ENCODE peak calls at places on chromosomes 1 and 21, in seven cellular contexts. F is transverse colon; D is colonic mucosa; X is lung; B is stomach; P is CD4-positive, alpha-beta T cell; T is mesenchymal stem cell. W is an unnamed sample. For H3K27me3, the result is how much of the 10 kb centered on the place peaks cover.

GRCh38 chr1:208387908-208388756 is 143.9 kb upstream of the PLXNA2 start:
- DNase-seq in B (no peak), D (no peak), P (no peak), F (no peak), T (no peak), X (no peak), W (no peak)

GRCh38 chr21:38852708-38853107 is 47.0 kb downstream of the ETS2 start:
- DNase-seq in P (no peak), X (no peak), F (no peak), D (no peak), B (no peak), T (no peak), W (no peak)

GRCh38 chr1:108962681-108963051 is 618 bp downstream of the CLCC1 start:
- DNase-seq in B (peak), D (peak), P (peak), T (no peak), X (peak), F (peak), W (peak)

GRCh38 chr1:17067465-17068245 is 13.8 kb upstream of the SDHB start:
- DNase-seq in P (no peak), F (no peak), X (no peak), B (no peak), D (no peak), T (no peak), W (no peak)

GRCh38 chr1:152188673-152189591 is 29.9 kb upstream of the RPTN start:
- DNase-seq in T (no peak), X (no peak), D (peak), B (peak), F (peak), P (peak), W (peak)

GRCh38 chr1:201530741-201531521 is 8.0 kb upstream of the NAV1 start:
- DNase-seq in D (peak), F (peak), P (no peak), T (peak), B (peak), X (peak), W (peak)

GRCh38 chr1:5273280-5274003 is 619.0 kb downstream of the AJAP1 start:
- DNase-seq in X (no peak), B (no peak), F (no peak), T (no peak), P (no peak), D (no peak), W (no peak)

GRCh38 chr21:41751621-41752020 is 15.2 kb downstream of the RIPK4 start:
- DNase-seq in B (peak), T (no peak), X (peak), P (no peak), F (no peak), D (no peak), W (no peak)

GRCh38 chr1:27306892-27307850 is 14.8 kb upstream of the TMEM222 start:
- DNase-seq in P (no peak), X (no peak), B (no peak), D (no peak), T (no peak), F (no peak), W (no peak)

GRCh38 chr1:185561629-185562028 is 172.6 kb upstream of the HMCN1 start:
- DNase-seq in B (no peak), X (no peak), T (peak), P (no peak), D (no peak), F (no peak), W (no peak)

GRCh38 chr1:158177705-158178450 is 2.8 kb upstream of the CD1D start:
- DNase-seq in P (no peak), X (peak), B (peak), D (peak), T (peak), F (peak), W (no peak)

GRCh38 chr1:168758503-168758902 is 29.5 kb upstream of the DPT start:
- DNase-seq in T (no peak), X (no peak), B (no peak), F (no peak), D (no peak), P (no peak), W (no peak)

GRCh38 chr1:83102630-83103071 is 896.3 kb downstream of the TTLL7 start:
- DNase-seq in D (no peak), X (no peak), B (no peak), F (no peak), T (peak), P (no peak), W (peak)

GRCh38 chr1:10663668-10664035 is 132.8 kb downstream of the CASZ1 start:
- DNase-seq in T (peak), F (peak), D (no peak), P (no peak), X (no peak), B (peak), W (no peak)

GRCh38 chr1:30383131-30383793 is 340.1 kb downstream of the MATN1 start:
- DNase-seq in X (no peak), P (no peak), D (no peak), B (no peak), F (no peak), T (no peak), W (no peak)

GRCh38 chr1:47231314-47232186 is 475 bp downstream of the TAL1 start:
- DNase-seq in D (no peak), B (no peak), T (peak), P (no peak), F (no peak), X (no peak), W (peak)

GRCh38 chr1:214838351-214838750 is 235.4 kb downstream of the CENPF start:
- DNase-seq in T (peak), X (no peak), P (no peak), D (no peak), F (no peak), B (no peak), W (no peak)

GRCh38 chr1:27968692-27969091 is 8.9 kb downstream of the XKR8 start:
- DNase-seq in F (no peak), T (peak), P (no peak), D (peak), X (no peak), B (no peak), W (no peak)

GRCh38 chr1:5566924-5567323 is 425.3 kb downstream of the NPHP4 start:
- DNase-seq in X (no peak), T (no peak), D (no peak), P (no peak), F (no peak), B (no peak), W (no peak)

GRCh38 chr1:115251340-115251748 is 86.7 kb downstream of the NGF start:
- DNase-seq in P (no peak), F (no peak), T (peak), B (no peak), X (no peak), D (no peak), W (no peak)

GRCh38 chr1:152786077-152786476 is at the start of gene LCE1E:
- DNase-seq in B (no peak), P (no peak), D (no peak), F (no peak), T (no peak), X (no peak), W (no peak)

GRCh38 chr1:35707253-35708178 is 11.2 kb downstream of the C1orf216 start:
- DNase-seq in B (peak), X (no peak), F (peak), P (peak), T (peak), D (peak), W (peak)

GRCh38 chr1:109877320-109877771 is 33.3 kb upstream of the CSF1 start:
- DNase-seq in X (peak), T (peak), F (peak), D (no peak), B (peak), P (no peak), W (no peak)

GRCh38 chr1:27630859-27631491 is 4.0 kb downstream of the FGR start:
- DNase-seq in D (no peak), T (no peak), F (no peak), P (no peak), B (no peak), X (peak), W (no peak)

GRCh38 chr1:209354111-209354839 is 229.2 kb upstream of the CAMK1G start:
- DNase-seq in F (peak), D (peak), B (peak), T (peak), P (peak), X (peak), W (peak)

GRCh38 chr1:43405219-43405875 is 15.6 kb downstream of the SZT2 start:
- DNase-seq in X (no peak), B (no peak), D (peak), P (no peak), T (peak), F (no peak), W (no peak)

GRCh38 chr1:107609808-107610207 is 355.2 kb downstream of the VAV3 start:
- DNase-seq in D (no peak), P (no peak), B (no peak), F (no peak), X (no peak), T (no peak), W (no peak)

GRCh38 chr1:49102752-49103151 is 326.1 kb upstream of the BEND5 start:
- DNase-seq in T (no peak), F (no peak), B (no peak), X (no peak), D (no peak), P (no peak), W (no peak)

GRCh38 chr21:14995695-14996490 is 68.9 kb downstream of the NRIP1 start:
- DNase-seq in T (peak), X (no peak), P (no peak), B (no peak), F (no peak), D (no peak), W (no peak)

GRCh38 chr1:40318476-40318875 is 1.4 kb upstream of the COL9A2 start:
- DNase-seq in P (no peak), D (no peak), B (no peak), X (no peak), F (no peak), T (no peak), W (no peak)

GRCh38 chr1:30452170-30452569 is 271.2 kb downstream of the MATN1 start:
- DNase-seq in X (no peak), T (no peak), D (peak), F (no peak), P (no peak), B (no peak), W (no peak)

GRCh38 chr1:184536246-184536985 is 149.6 kb downstream of the C1orf21 start:
- DNase-seq in F (no peak), X (no peak), D (no peak), T (no peak), B (no peak), P (no peak), W (no peak)

GRCh38 chr1:100400332-100400933 is 48.1 kb downstream of the CDC14A start:
- DNase-seq in P (peak), B (peak), T (peak), D (peak), F (peak), X (peak), W (peak)

GRCh38 chr21:33051925-33052324 is 18.0 kb upstream of the OLIG1 start:
- DNase-seq in F (no peak), P (no peak), T (no peak), D (no peak), B (no peak), X (no peak), W (peak)
- H3K27me3 ChIP-seq in F (under half), P (under half), T (half or more), D (under half), B (half or more), X (under half), W (under half)

GRCh38 chr1:154838988-154839387 is 31.1 kb downstream of the KCNN3 start:
- DNase-seq in P (no peak), T (no peak), B (no peak), D (no peak), X (no peak), F (no peak), W (no peak)
- H3K27me3 ChIP-seq in P (under half), T (half or more), B (under half), D (under half), X (under half), F (under half), W (under half)

GRCh38 chr1:32924881-32925344 is 23.7 kb upstream of the TMEM54 start:
- DNase-seq in B (peak), D (peak), T (no peak), P (no peak), X (no peak), F (peak), W (no peak)

GRCh38 chr1:32928285-32928684 is 27.1 kb upstream of the TMEM54 start:
- DNase-seq in D (no peak), B (no peak), T (no peak), X (no peak), P (no peak), F (no peak), W (no peak)

GRCh38 chr1:32926562-32926961 is 25.4 kb upstream of the TMEM54 start:
- DNase-seq in P (no peak), D (no peak), B (no peak), X (peak), F (no peak), T (no peak), W (no peak)

GRCh38 chr1:32927441-32927840 is 26.3 kb upstream of the TMEM54 start:
- DNase-seq in T (no peak), P (no peak), F (no peak), B (no peak), D (no peak), X (no peak), W (no peak)

DNA sequence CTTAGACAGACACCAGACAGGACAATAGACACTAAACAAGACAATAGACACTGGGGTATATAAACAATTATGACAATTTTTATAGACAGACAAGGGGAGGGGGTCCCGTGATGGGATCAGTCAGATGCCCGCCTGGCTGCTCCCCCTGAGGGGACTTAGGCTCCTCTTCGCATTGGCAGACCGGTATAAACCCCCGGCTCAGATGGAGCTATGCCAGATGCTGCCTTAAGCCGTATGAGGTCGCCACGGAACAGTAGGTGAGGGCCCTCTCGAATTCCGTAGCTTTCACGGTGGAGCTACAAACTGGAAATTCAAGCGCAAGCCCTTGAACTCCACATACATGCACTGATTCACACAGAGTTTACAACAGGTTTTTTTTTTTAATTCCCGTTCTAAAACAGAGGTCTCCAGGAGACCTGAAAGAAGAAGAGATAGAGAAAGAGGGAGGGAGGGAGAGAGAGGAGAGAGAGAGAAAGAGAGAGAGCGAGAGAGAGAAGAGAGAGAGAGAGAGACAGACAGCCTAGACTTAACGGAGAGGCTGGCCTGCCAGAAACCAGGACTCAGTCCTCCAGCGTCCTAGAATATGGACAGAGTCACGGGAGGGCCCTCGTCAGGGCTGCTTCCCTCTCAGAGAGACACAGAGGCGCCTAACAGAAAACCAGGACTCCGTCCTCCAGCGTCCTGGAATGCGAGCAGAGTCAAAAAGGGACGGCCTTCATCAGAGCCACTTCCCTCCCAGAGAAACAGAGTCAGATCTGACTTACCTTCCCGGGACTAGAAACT is 24.4 kb upstream of the TMEM54 start:
- DNase-seq in P (no peak), B (no peak), T (peak), F (peak), X (peak), D (no peak), W (peak)
- H3K27me3 ChIP-seq in P (half or more), B (half or more), T (under half), F (under half), X (under half), D (under half), W (under half)

DNA sequence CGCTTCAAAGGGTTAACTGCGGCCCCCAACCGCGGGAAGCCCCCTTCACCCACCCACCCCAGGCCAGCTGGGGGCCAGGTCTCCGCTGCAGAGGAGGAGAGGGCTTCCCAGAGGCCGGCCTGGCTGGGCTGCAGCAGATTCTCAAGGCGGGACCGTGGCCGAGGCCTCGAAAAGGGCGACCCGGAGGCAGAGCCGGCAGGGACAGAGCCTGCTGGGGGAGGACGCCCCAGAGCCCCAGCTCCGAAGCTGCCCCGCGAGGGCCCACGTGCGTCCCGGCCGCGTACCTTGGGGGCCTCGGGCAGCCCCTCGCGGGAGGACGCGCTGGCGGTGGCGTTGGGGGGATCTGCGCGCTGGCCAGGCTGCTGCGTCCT is 307 bp downstream of the C1QTNF12 start:
- DNase-seq in D (no peak), F (no peak), B (no peak), T (no peak), P (no peak), X (no peak), W (no peak)
- H3K27me3 ChIP-seq in D (under half), F (under half), B (half or more), T (under half), P (under half), X (under half), W (under half)

DNA sequence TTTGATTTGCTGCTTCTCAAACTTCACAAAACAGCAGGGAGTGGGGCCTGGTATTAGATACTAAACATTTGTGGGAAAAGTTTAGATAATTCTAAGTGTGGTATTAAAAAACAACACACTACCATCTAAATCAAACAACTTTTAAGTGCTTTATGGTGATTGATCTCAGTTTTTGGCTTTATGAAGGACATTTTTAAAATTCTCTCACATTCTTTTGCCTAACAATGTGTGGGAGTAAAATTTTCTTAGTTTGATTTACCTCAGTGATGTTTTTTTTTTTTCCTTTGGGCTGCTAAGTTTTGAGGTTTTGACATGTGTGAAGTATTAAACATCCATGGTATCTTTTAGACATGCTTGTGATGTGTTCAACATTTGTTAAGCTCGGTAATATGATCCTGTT is 116.2 kb downstream of the DISP1 start:
- DNase-seq in B (no peak), F (no peak), D (no peak), X (no peak), T (no peak), P (no peak), W (no peak)
- H3K27me3 ChIP-seq in B (under half), F (under half), D (under half), X (under half), T (under half), P (under half), W (under half)

GRCh38 chr1:923991-924618 is 382 bp downstream of the SAMD11 start:
- DNase-seq in B (no peak), D (no peak), T (no peak), P (no peak), X (no peak), F (no peak), W (no peak)

GRCh38 chr1:924619-925323 is 1.0 kb downstream of the SAMD11 start:
- DNase-seq in P (no peak), F (peak), D (no peak), B (peak), X (no peak), T (peak), W (peak)

GRCh38 chr1:921011-921837 is 2.5 kb upstream of the SAMD11 start:
- DNase-seq in X (no peak), D (peak), B (peak), T (peak), P (peak), F (peak), W (peak)

GRCh38 chr1:925532-926421 is 2.1 kb downstream of the SAMD11 start:
- DNase-seq in P (no peak), X (no peak), F (no peak), D (no peak), T (no peak), B (no peak), W (peak)

GRCh38 chr1:923131-923990 is at the start of gene SAMD11:
- DNase-seq in X (peak), B (peak), P (peak), F (peak), D (peak), T (peak), W (peak)
- H3K27me3 ChIP-seq in X (under half), B (half or more), P (half or more), F (half or more), D (half or more), T (half or more), W (under half)

GRCh38 chr1:45191418-45191783 is 15.0 kb downstream of the ZSWIM5 start:
- DNase-seq in D (no peak), X (no peak), F (no peak), B (no peak), P (no peak), T (no peak), W (no peak)

GRCh38 chr1:45200906-45201500 is 5.4 kb downstream of the ZSWIM5 start:
- DNase-seq in T (no peak), X (no peak), P (no peak), F (no peak), B (no peak), D (no peak), W (no peak)

GRCh38 chr1:45200435-45200834 is 6.0 kb downstream of the ZSWIM5 start:
- DNase-seq in B (no peak), P (no peak), T (no peak), D (no peak), F (no peak), X (no peak), W (no peak)

GRCh38 chr1:45198185-45198584 is 8.2 kb downstream of the ZSWIM5 start:
- DNase-seq in T (no peak), B (no peak), D (no peak), F (no peak), X (no peak), P (no peak), W (no peak)

DNA sequence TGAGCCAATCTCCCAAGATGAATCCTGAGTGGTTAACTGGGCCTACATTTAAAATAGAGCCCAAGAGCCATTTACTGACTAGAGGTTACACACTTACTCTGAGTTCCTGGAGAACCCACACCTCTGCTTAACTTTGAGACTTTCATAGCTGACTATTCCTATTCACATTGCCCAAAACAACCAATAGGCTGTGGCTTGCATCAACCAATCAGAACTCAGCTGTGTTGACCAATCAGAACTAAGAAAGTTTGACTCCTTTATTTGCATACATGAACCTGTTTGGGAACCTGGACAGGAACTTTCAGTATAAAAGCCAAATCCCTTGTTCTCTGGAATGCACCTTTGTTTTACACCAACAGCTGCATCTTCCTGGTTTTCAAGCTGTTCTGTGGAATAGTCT is 9.5 kb downstream of the ZSWIM5 start:
- DNase-seq in F (no peak), T (no peak), P (no peak), X (no peak), D (no peak), B (no peak), W (no peak)
- H3K27me3 ChIP-seq in F (under half), T (under half), P (under half), X (under half), D (under half), B (under half), W (under half)

GRCh38 chr1:156421939-156422601 is 53.1 kb downstream of the RHBG start:
- DNase-seq in P (no peak), B (no peak), T (no peak), F (no peak), X (no peak), D (no peak), W (no peak)
- H3K27me3 ChIP-seq in P (half or more), B (half or more), T (half or more), F (half or more), X (under half), D (half or more), W (half or more)

GRCh38 chr1:156644640-156645039 is 2.7 kb downstream of the BCAN start:
- DNase-seq in B (no peak), P (no peak), X (no peak), F (no peak), D (no peak), T (no peak), W (no peak)
- H3K27me3 ChIP-seq in B (half or more), P (half or more), X (under half), F (half or more), D (under half), T (half or more), W (under half)

W was measured in HAP-1.